ENCODE peak calls at places on chromosomes 12 and 14, in six cellular contexts. One of them, this sample, is unnamed.

GRCh38 chr12:94225924-94226630 is 77.7 kb downstream of the PLXNC1 start:
- DNase-seq in WTC11: peak; percentile 73
- DNase-seq in A549: no peak
- DNase-seq in HCT116: no peak
- DNase-seq in activated B cell treated with CpG ODN at 0.5 μM for 24 hours: no peak
- DNase-seq in sigmoid colon: no peak
- DNase-seq in this sample: no peak

GRCh38 chr12:123398177-123398916 is 14.4 kb downstream of the KMT5A start:
- DNase-seq in WTC11: no peak
- DNase-seq in A549: no peak
- DNase-seq in HCT116: no peak
- DNase-seq in activated B cell treated with CpG ODN at 0.5 μM for 24 hours: no peak
- DNase-seq in sigmoid colon: peak; percentile 68
- DNase-seq in this sample: peak; percentile 21

GRCh38 chr14:61188196-61188595 is 92.9 kb downstream of the TMEM30B start:
- DNase-seq in WTC11: peak; percentile 80
- DNase-seq in A549: peak; percentile 41
- DNase-seq in HCT116: no peak
- DNase-seq in activated B cell treated with CpG ODN at 0.5 μM for 24 hours: no peak
- DNase-seq in sigmoid colon: peak; percentile 65
- DNase-seq in this sample: peak; percentile 25

GRCh38 chr12:14156606-14157005 is 175.2 kb upstream of the GRIN2B start:
- DNase-seq in WTC11: no peak
- DNase-seq in A549: no peak
- DNase-seq in HCT116: no peak
- DNase-seq in activated B cell treated with CpG ODN at 0.5 μM for 24 hours: no peak
- DNase-seq in sigmoid colon: no peak
- DNase-seq in this sample: no peak

GRCh38 chr14:34722723-34723545 is 8.5 kb upstream of the CFL2 start:
- DNase-seq in WTC11: peak; percentile 24
- DNase-seq in A549: peak; percentile 70
- DNase-seq in HCT116: peak; percentile 61
- DNase-seq in activated B cell treated with CpG ODN at 0.5 μM for 24 hours: no peak
- DNase-seq in sigmoid colon: peak; percentile 67
- DNase-seq in this sample: peak; percentile 24

GRCh38 chr14:101082036-101082435 is 178.5 kb upstream of the RTL1 start:
- DNase-seq in WTC11: peak; percentile 7
- DNase-seq in A549: no peak
- DNase-seq in HCT116: no peak
- DNase-seq in activated B cell treated with CpG ODN at 0.5 μM for 24 hours: no peak
- DNase-seq in sigmoid colon: no peak
- DNase-seq in this sample: no peak

GRCh38 chr14:69708586-69709169 is 58.3 kb upstream of the SRSF5 start:
- DNase-seq in WTC11: peak; percentile 66
- DNase-seq in A549: peak; percentile 40
- DNase-seq in HCT116: no peak
- DNase-seq in activated B cell treated with CpG ODN at 0.5 μM for 24 hours: no peak
- DNase-seq in sigmoid colon: no peak
- DNase-seq in this sample: peak; percentile 76

GRCh38 chr12:106345739-106346138 is 11.8 kb upstream of the POLR3B start:
- DNase-seq in WTC11: peak; percentile 41
- DNase-seq in A549: peak; percentile 87
- DNase-seq in HCT116: peak; percentile 51
- DNase-seq in activated B cell treated with CpG ODN at 0.5 μM for 24 hours: no peak
- DNase-seq in sigmoid colon: no peak
- DNase-seq in this sample: no peak

GRCh38 chr14:58243790-58244555 is 670 bp upstream of the PSMA3 start:
- DNase-seq in WTC11: no peak
- DNase-seq in A549: peak; percentile 38
- DNase-seq in HCT116: peak; percentile 26
- DNase-seq in activated B cell treated with CpG ODN at 0.5 μM for 24 hours: no peak
- DNase-seq in sigmoid colon: no peak
- DNase-seq in this sample: no peak

GRCh38 chr14:55446127-55446736 is 5.8 kb upstream of the TBPL2 start:
- DNase-seq in WTC11: peak; percentile 71
- DNase-seq in A549: peak; percentile 80
- DNase-seq in HCT116: peak; percentile 76
- DNase-seq in activated B cell treated with CpG ODN at 0.5 μM for 24 hours: no peak
- DNase-seq in sigmoid colon: peak; percentile 63
- DNase-seq in this sample: peak; percentile 52

GRCh38 chr12:49553512-49554088 is 14.3 kb downstream of the MCRS1 start:
- DNase-seq in WTC11: no peak
- DNase-seq in A549: peak; percentile 68
- DNase-seq in HCT116: peak; percentile 45
- DNase-seq in activated B cell treated with CpG ODN at 0.5 μM for 24 hours: no peak
- DNase-seq in sigmoid colon: no peak
- DNase-seq in this sample: no peak

GRCh38 chr14:49497725-49498348 is 88.3 kb downstream of the RPS29 start:
- DNase-seq in WTC11: no peak
- DNase-seq in A549: peak; percentile 77
- DNase-seq in HCT116: peak; percentile 72
- DNase-seq in activated B cell treated with CpG ODN at 0.5 μM for 24 hours: no peak
- DNase-seq in sigmoid colon: no peak
- DNase-seq in this sample: no peak

GRCh38 chr14:50839048-50839447 is 8.1 kb upstream of the NIN start:
- DNase-seq in WTC11: no peak
- DNase-seq in A549: no peak
- DNase-seq in HCT116: no peak
- DNase-seq in activated B cell treated with CpG ODN at 0.5 μM for 24 hours: no peak
- DNase-seq in sigmoid colon: no peak
- DNase-seq in this sample: no peak

GRCh38 chr12:95608252-95609033 is 57.2 kb upstream of the USP44 start:
- DNase-seq in WTC11: peak; percentile 38
- DNase-seq in A549: peak; percentile 74
- DNase-seq in HCT116: no peak
- DNase-seq in activated B cell treated with CpG ODN at 0.5 μM for 24 hours: no peak
- DNase-seq in sigmoid colon: no peak
- DNase-seq in this sample: no peak

GRCh38 chr14:20343855-20344205 is 395 bp downstream of the PARP2 start:
- DNase-seq in WTC11: no peak
- DNase-seq in A549: no peak
- DNase-seq in HCT116: no peak
- DNase-seq in activated B cell treated with CpG ODN at 0.5 μM for 24 hours: no peak
- DNase-seq in sigmoid colon: no peak
- DNase-seq in this sample: no peak

GRCh38 chr12:105554223-105554678 is 223.8 kb downstream of the C12orf75 start:
- DNase-seq in WTC11: no peak
- DNase-seq in A549: no peak
- DNase-seq in HCT116: no peak
- DNase-seq in activated B cell treated with CpG ODN at 0.5 μM for 24 hours: no peak
- DNase-seq in sigmoid colon: no peak
- DNase-seq in this sample: no peak

GRCh38 chr14:89357655-89358297 is 59.3 kb downstream of the FOXN3 start:
- DNase-seq in WTC11: no peak
- DNase-seq in A549: no peak
- DNase-seq in HCT116: no peak
- DNase-seq in activated B cell treated with CpG ODN at 0.5 μM for 24 hours: no peak
- DNase-seq in sigmoid colon: no peak
- DNase-seq in this sample: no peak

GRCh38 chr12:84642201-84642600 is 270.4 kb downstream of the SLC6A15 start:
- DNase-seq in WTC11: no peak
- DNase-seq in A549: no peak
- DNase-seq in HCT116: no peak
- DNase-seq in activated B cell treated with CpG ODN at 0.5 μM for 24 hours: no peak
- DNase-seq in sigmoid colon: no peak
- DNase-seq in this sample: no peak

GRCh38 chr12:116319851-116320621 is 42.5 kb upstream of the MED13L start:
- DNase-seq in WTC11: no peak
- DNase-seq in A549: no peak
- DNase-seq in HCT116: no peak
- DNase-seq in activated B cell treated with CpG ODN at 0.5 μM for 24 hours: no peak
- DNase-seq in sigmoid colon: peak; percentile 96
- DNase-seq in this sample: no peak

GRCh38 chr14:23185046-23185445 is 1.6 kb upstream of the SLC7A8 start:
- DNase-seq in WTC11: no peak
- DNase-seq in A549: no peak
- DNase-seq in HCT116: no peak
- DNase-seq in activated B cell treated with CpG ODN at 0.5 μM for 24 hours: no peak
- DNase-seq in sigmoid colon: no peak
- DNase-seq in this sample: no peak

GRCh38 chr12:21451529-21451928 is 14.1 kb downstream of the PYROXD1 start:
- DNase-seq in WTC11: no peak
- DNase-seq in A549: no peak
- DNase-seq in HCT116: no peak
- DNase-seq in activated B cell treated with CpG ODN at 0.5 μM for 24 hours: no peak
- DNase-seq in sigmoid colon: no peak
- DNase-seq in this sample: no peak

GRCh38 chr12:21568115-21568514 is 36.5 kb downstream of the GYS2 start:
- DNase-seq in WTC11: no peak
- DNase-seq in A549: peak; percentile 15
- DNase-seq in HCT116: no peak
- DNase-seq in activated B cell treated with CpG ODN at 0.5 μM for 24 hours: no peak
- DNase-seq in sigmoid colon: no peak
- DNase-seq in this sample: no peak

GRCh38 chr14:46490150-46490769 is 161.3 kb downstream of the RPL10L start:
- DNase-seq in WTC11: peak; percentile 12
- DNase-seq in A549: peak; percentile 15
- DNase-seq in HCT116: peak; percentile 12
- DNase-seq in activated B cell treated with CpG ODN at 0.5 μM for 24 hours: no peak
- DNase-seq in sigmoid colon: no peak
- DNase-seq in this sample: no peak

GRCh38 chr12:127911289-127911688 is 355.7 kb upstream of the TMEM132C start:
- DNase-seq in WTC11: no peak
- DNase-seq in A549: no peak
- DNase-seq in HCT116: no peak
- DNase-seq in activated B cell treated with CpG ODN at 0.5 μM for 24 hours: no peak
- DNase-seq in sigmoid colon: no peak
- DNase-seq in this sample: no peak

GRCh38 chr12:91344408-91344807 is 161.8 kb upstream of the DCN start:
- DNase-seq in WTC11: no peak
- DNase-seq in A549: no peak
- DNase-seq in HCT116: no peak
- DNase-seq in activated B cell treated with CpG ODN at 0.5 μM for 24 hours: no peak
- DNase-seq in sigmoid colon: no peak
- DNase-seq in this sample: no peak

GRCh38 chr12:13772264-13772663 is 209.1 kb downstream of the GRIN2B start:
- DNase-seq in WTC11: no peak
- DNase-seq in A549: no peak
- DNase-seq in HCT116: no peak
- DNase-seq in activated B cell treated with CpG ODN at 0.5 μM for 24 hours: no peak
- DNase-seq in sigmoid colon: no peak
- DNase-seq in this sample: no peak

GRCh38 chr14:76690502-76691105 is 70.7 kb upstream of the VASH1 start:
- DNase-seq in WTC11: no peak
- DNase-seq in A549: no peak
- DNase-seq in HCT116: no peak
- DNase-seq in activated B cell treated with CpG ODN at 0.5 μM for 24 hours: no peak
- DNase-seq in sigmoid colon: no peak
- DNase-seq in this sample: no peak

GRCh38 chr12:65891219-65891618 is 66.9 kb downstream of the HMGA2 start:
- DNase-seq in WTC11: no peak
- DNase-seq in A549: no peak
- DNase-seq in HCT116: no peak
- DNase-seq in activated B cell treated with CpG ODN at 0.5 μM for 24 hours: no peak
- DNase-seq in sigmoid colon: no peak
- DNase-seq in this sample: no peak

GRCh38 chr14:89190779-89191513 is 226.1 kb downstream of the FOXN3 start:
- DNase-seq in WTC11: no peak
- DNase-seq in A549: no peak
- DNase-seq in HCT116: no peak
- DNase-seq in activated B cell treated with CpG ODN at 0.5 μM for 24 hours: no peak
- DNase-seq in sigmoid colon: no peak
- DNase-seq in this sample: peak; percentile 89

DNA sequence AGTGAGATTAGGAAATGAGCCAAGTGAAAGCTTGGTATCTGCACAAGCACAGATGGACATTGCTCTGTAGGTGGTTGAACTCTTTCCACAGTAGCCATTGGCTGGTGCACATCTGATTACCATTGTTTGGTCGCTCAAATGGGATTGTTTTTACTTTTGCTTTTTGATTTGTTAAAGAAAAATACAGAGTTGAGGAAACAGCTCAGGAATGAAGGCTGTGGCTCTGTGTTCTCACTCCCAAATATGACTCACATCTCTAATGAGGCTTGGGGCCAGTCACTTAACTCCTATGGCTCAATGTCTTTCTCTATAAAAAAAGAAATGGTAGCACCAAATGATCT is 241.3 kb downstream of the BMP4 start:
- DNase-seq in WTC11: no peak
- DNase-seq in A549: peak; percentile 20
- DNase-seq in HCT116: peak; percentile 32
- DNase-seq in activated B cell treated with CpG ODN at 0.5 μM for 24 hours: no peak
- DNase-seq in sigmoid colon: no peak
- DNase-seq in this sample: no peak
- TF ChIP-seq CTCF in WTC11: no peak
- TF ChIP-seq CTCF in A549: no peak
- TF ChIP-seq CTCF in HCT116: no peak
- TF ChIP-seq CTCF in activated B cell treated with CpG ODN at 0.5 μM for 24 hours: no peak
- TF ChIP-seq CTCF in sigmoid colon: no peak
- TF ChIP-seq CTCF in this sample: no peak

GRCh38 chr12:6323340-6323994 is 13.0 kb downstream of the PLEKHG6 start:
- DNase-seq in WTC11: peak; percentile 45
- DNase-seq in A549: peak; percentile 92
- DNase-seq in HCT116: peak; percentile 70
- DNase-seq in activated B cell treated with CpG ODN at 0.5 μM for 24 hours: no peak
- DNase-seq in sigmoid colon: peak; percentile 89
- DNase-seq in this sample: no peak
- TF ChIP-seq CTCF in WTC11: no peak
- TF ChIP-seq CTCF in A549: peak; percentile 72
- TF ChIP-seq CTCF in HCT116: peak; percentile 70
- TF ChIP-seq CTCF in activated B cell treated with CpG ODN at 0.5 μM for 24 hours: no peak
- TF ChIP-seq CTCF in sigmoid colon: peak; percentile 41
- TF ChIP-seq CTCF in this sample: no peak

GRCh38 chr12:57852620-57853509 is 6.3 kb upstream of the CTDSP2 start:
- DNase-seq in WTC11: peak; percentile 83
- DNase-seq in A549: no peak
- DNase-seq in HCT116: no peak
- DNase-seq in activated B cell treated with CpG ODN at 0.5 μM for 24 hours: no peak
- DNase-seq in sigmoid colon: peak; percentile 87
- DNase-seq in this sample: peak; percentile 66
- TF ChIP-seq CTCF in WTC11: no peak
- TF ChIP-seq CTCF in A549: no peak
- TF ChIP-seq CTCF in HCT116: no peak
- TF ChIP-seq CTCF in activated B cell treated with CpG ODN at 0.5 μM for 24 hours: no peak
- TF ChIP-seq CTCF in sigmoid colon: peak; percentile 35
- TF ChIP-seq CTCF in this sample: peak; percentile 55

DNA sequence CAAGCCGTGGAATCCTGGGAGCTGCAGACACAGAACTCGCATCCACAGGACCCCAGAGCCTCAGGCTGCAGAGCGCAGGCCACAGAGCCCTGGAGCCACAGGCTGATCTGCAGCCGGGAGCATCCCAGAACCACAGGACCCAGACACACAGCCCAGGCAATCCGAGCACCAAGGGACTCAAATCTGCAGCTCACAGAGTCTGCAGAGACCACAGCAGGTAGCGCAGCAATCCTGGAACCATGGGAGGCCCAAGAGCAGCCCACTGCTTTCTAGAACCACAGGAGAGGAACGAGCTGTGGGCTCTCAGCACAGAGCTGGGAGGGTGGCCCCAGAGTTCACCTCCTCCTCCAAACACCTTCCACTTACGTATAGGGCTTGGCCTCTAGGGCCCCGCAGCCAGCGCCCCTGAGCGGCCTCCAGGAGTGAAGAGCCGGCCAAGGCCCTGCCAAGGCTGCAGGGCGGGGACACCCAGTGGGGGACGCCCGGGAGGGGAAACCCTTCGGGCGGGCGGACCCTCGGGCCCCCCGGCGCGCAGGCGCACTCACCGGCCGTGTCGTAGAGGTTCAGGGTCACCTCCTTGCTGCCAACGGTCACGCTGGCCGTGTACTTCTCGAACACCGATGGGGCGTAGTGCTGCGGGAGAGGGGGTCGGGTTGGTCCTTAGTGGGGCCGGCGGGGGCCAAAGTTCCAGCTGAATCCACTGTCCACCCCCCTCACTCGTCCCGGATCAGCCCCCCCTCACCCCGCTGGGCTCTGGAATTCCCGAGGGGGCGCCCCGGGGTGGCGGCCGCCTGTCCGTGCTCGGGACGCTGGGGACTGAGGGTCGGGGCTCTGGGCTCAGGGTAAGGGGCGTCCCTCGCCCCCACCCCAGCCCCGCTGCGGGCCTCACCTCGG is 634 bp downstream of the RHOF start:
- DNase-seq in WTC11: no peak
- DNase-seq in A549: no peak
- DNase-seq in HCT116: no peak
- DNase-seq in activated B cell treated with CpG ODN at 0.5 μM for 24 hours: peak; percentile 71
- DNase-seq in sigmoid colon: no peak
- DNase-seq in this sample: no peak
- TF ChIP-seq CTCF in WTC11: no peak
- TF ChIP-seq CTCF in A549: no peak
- TF ChIP-seq CTCF in HCT116: no peak
- TF ChIP-seq CTCF in activated B cell treated with CpG ODN at 0.5 μM for 24 hours: no peak
- TF ChIP-seq CTCF in sigmoid colon: no peak
- TF ChIP-seq CTCF in this sample: no peak